ENCODE peak calls at places on chromosomes 3 and 15, in nine cellular contexts. T is sigmoid colon, H is endodermal cell, K is cardiac muscle cell, N is lower lobe of right lung, Z is body of pancreas, C is hepatocyte, B is left ventricle myocardium inferior, P is substantia nigra. U is an unnamed sample.

GRCh38 chr3:151011427-151011826 is 38.9 kb upstream of the CLRN1 start:
- DNase-seq in T (no peak), C (no peak), B (no peak), N (no peak), P (no peak), Z (no peak), K (peak), H (no peak), U (no peak)

GRCh38 chr15:60704129-60704528 is 225.2 kb upstream of the ICE2 start:
- DNase-seq in H (no peak), B (no peak), K (no peak), T (no peak), Z (no peak), P (no peak), C (no peak), N (no peak), U (peak)

GRCh38 chr15:60374209-60374608 is 23.6 kb downstream of the ANXA2 start:
- DNase-seq in H (no peak), B (no peak), P (no peak), K (no peak), N (no peak), Z (no peak), T (no peak), C (no peak), U (no peak)

GRCh38 chr3:124158174-124158812 is 166.4 kb upstream of the ROPN1 start:
- DNase-seq in B (no peak), T (no peak), K (no peak), C (peak), Z (no peak), N (no peak), P (no peak), H (peak), U (no peak)

GRCh38 chr3:153574445-153574844 is 412.4 kb downstream of the RAP2B start:
- DNase-seq in P (no peak), N (no peak), C (no peak), T (no peak), H (no peak), Z (no peak), B (no peak), K (peak), U (no peak)

GRCh38 chr3:72338942-72339749 is 509.1 kb downstream of the SHQ1 start:
- DNase-seq in H (no peak), C (peak), K (peak), T (no peak), N (no peak), B (peak), Z (peak), P (peak), U (no peak)

GRCh38 chr3:119559441-119559963 is at the start of gene CD80:
- DNase-seq in C (peak), B (peak), T (peak), P (peak), N (peak), H (peak), K (peak), Z (peak), U (peak)

GRCh38 chr3:56864090-56864489 is 62.3 kb upstream of the ARHGEF3 start:
- DNase-seq in N (no peak), H (no peak), P (no peak), C (no peak), B (no peak), Z (no peak), K (no peak), T (no peak), U (no peak)

GRCh38 chr15:80531388-80532184 is 127.4 kb downstream of the ARNT2 start:
- DNase-seq in N (no peak), C (no peak), T (no peak), Z (no peak), B (no peak), K (peak), H (no peak), P (no peak), U (no peak)

GRCh38 chr3:123652346-123652984 is 67.6 kb upstream of the HACD2 start:
- DNase-seq in T (peak), H (peak), Z (peak), P (peak), C (peak), N (peak), B (peak), K (peak), U (peak)

GRCh38 chr3:183310936-183311335 is 57.9 kb downstream of the B3GNT5 start:
- DNase-seq in Z (no peak), H (no peak), N (no peak), C (no peak), B (no peak), K (no peak), P (no peak), T (no peak), U (no peak)

GRCh38 chr3:36942632-36943248 is 2.1 kb downstream of the TRANK1 start:
- DNase-seq in P (no peak), Z (no peak), C (peak), H (peak), N (no peak), B (no peak), T (no peak), K (no peak), U (no peak)

GRCh38 chr3:150255416-150255815 is 152.7 kb upstream of the TSC22D2 start:
- DNase-seq in T (peak), K (no peak), C (no peak), N (no peak), P (peak), H (no peak), B (peak), Z (peak), U (no peak)

GRCh38 chr3:189799366-189799765 is 168.2 kb downstream of the TP63 start:
- DNase-seq in T (no peak), P (no peak), B (no peak), H (no peak), K (no peak), C (no peak), Z (no peak), N (no peak), U (no peak)

DNA sequence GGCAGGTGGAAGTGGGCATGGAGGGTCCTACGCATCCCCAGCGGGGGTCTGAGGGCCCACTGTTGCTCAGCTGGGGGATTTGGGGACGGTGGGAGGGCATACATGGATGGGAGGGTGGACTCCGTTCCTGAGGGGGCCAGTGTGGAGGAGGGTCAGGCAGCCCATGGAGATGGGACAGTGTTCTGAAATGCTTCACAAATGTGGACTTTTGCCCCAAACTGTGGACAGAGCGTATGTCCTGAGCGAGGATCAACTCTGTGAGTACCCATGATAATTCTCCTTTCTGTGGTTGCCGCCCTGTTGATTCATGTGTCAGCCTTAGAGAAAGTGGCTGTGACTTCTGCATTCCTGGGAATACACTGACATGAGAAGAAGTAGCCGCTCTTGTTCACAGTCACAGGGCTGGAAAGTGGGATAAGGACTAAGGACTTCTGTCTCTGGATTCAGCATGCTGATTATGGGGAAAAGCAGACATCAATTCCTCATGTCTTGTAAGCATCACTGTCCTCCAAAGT is 33.4 kb downstream of the SMAD3 start:
- DNase-seq in B (no peak), K (no peak), C (peak), T (no peak), N (no peak), Z (no peak), P (no peak), H (no peak), U (no peak)
- H3K27ac ChIP-seq in B (peak), K (peak), C (peak), T (peak), N (peak), Z (peak), P (no peak), H (no peak), U (peak)

GRCh38 chr3:16134173-16134928 is 40.1 kb upstream of the GALNT15 start:
- DNase-seq in P (no peak), N (no peak), T (no peak), K (peak), Z (no peak), B (no peak), C (no peak), H (no peak), U (no peak)

GRCh38 chr3:16140116-16140893 is 34.2 kb upstream of the GALNT15 start:
- DNase-seq in H (no peak), T (peak), N (no peak), Z (peak), C (peak), B (no peak), P (peak), K (peak), U (no peak)

GRCh38 chr3:16136042-16136441 is 38.4 kb upstream of the GALNT15 start:
- DNase-seq in H (no peak), T (no peak), Z (no peak), K (peak), N (no peak), C (no peak), B (no peak), P (no peak), U (no peak)

GRCh38 chr3:16137977-16138376 is 36.5 kb upstream of the GALNT15 start:
- DNase-seq in T (no peak), P (no peak), C (no peak), H (no peak), B (no peak), N (no peak), Z (no peak), K (no peak), U (no peak)

DNA sequence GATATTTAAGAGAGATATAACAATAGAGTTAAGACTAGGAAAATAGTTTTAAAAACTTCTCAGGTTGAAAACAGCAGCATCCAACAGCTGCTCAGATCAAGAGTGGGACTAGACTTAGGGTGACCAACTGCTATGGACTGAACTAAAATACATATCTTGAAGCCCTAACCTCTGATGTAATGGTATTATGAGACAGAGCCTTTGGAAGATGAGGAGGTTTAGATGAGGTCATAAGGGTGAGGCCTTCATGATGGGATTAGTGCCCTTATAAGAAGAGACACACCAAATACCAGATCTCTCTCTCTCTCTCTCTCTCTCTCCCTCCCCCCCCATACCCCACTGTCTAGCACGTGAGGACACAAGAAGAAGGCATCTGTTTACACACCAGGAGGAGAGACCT is 37.4 kb upstream of the GALNT15 start:
- DNase-seq in K (no peak), N (no peak), B (no peak), H (no peak), Z (no peak), T (no peak), C (no peak), P (no peak), U (no peak)
- H3K27ac ChIP-seq in K (no peak), N (peak), B (peak), H (no peak), Z (no peak), T (peak), C (no peak), P (no peak), U (no peak)

DNA sequence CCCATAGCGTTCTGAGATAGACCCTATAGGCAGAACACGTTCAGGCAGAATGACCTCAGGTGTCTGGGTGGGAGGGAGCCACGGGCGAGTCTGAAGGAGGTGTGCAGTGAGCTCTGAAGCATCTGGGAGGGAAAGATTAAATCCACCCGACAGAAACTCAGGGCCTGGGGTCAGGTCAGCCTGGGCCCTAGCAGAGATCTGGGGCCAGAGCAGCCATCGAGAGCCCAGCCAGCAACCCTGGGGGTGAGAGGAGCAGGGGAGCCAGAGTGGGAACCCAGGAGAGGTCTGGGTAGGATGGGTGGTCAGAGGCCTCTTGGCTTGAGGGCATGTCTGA is 22.1 kb downstream of the SNX33 start:
- DNase-seq in Z (no peak), T (no peak), P (no peak), H (no peak), C (no peak), B (no peak), N (no peak), K (no peak), U (no peak)
- H3K27ac ChIP-seq in Z (no peak), T (no peak), P (no peak), H (no peak), C (no peak), B (peak), N (no peak), K (no peak), U (no peak)

GRCh38 chr15:74907277-74907870 is 723 bp upstream of the FAM219B start:
- DNase-seq in P (peak), N (no peak), B (peak), K (peak), Z (peak), C (no peak), H (no peak), T (no peak), U (no peak)
- H3K27ac ChIP-seq in P (peak), N (peak), B (peak), K (peak), Z (peak), C (peak), H (no peak), T (peak), U (peak)

GRCh38 chr15:66630801-66631351 is 65.1 kb upstream of the LCTL start:
- DNase-seq in K (peak), N (no peak), H (peak), B (no peak), C (no peak), Z (no peak), P (no peak), T (no peak), U (no peak)

GRCh38 chr15:66628976-66629723 is 63.4 kb upstream of the LCTL start:
- DNase-seq in B (no peak), C (no peak), H (no peak), Z (no peak), N (peak), K (no peak), T (no peak), P (no peak), U (no peak)

GRCh38 chr15:66633346-66633745 is 67.5 kb upstream of the LCTL start:
- DNase-seq in Z (no peak), P (no peak), C (no peak), T (no peak), B (no peak), K (no peak), H (peak), N (no peak), U (no peak)

GRCh38 chr15:66631616-66632263 is 65.9 kb upstream of the LCTL start:
- DNase-seq in B (no peak), Z (no peak), N (no peak), P (no peak), C (no peak), K (peak), H (peak), T (no peak), U (no peak)

DNA sequence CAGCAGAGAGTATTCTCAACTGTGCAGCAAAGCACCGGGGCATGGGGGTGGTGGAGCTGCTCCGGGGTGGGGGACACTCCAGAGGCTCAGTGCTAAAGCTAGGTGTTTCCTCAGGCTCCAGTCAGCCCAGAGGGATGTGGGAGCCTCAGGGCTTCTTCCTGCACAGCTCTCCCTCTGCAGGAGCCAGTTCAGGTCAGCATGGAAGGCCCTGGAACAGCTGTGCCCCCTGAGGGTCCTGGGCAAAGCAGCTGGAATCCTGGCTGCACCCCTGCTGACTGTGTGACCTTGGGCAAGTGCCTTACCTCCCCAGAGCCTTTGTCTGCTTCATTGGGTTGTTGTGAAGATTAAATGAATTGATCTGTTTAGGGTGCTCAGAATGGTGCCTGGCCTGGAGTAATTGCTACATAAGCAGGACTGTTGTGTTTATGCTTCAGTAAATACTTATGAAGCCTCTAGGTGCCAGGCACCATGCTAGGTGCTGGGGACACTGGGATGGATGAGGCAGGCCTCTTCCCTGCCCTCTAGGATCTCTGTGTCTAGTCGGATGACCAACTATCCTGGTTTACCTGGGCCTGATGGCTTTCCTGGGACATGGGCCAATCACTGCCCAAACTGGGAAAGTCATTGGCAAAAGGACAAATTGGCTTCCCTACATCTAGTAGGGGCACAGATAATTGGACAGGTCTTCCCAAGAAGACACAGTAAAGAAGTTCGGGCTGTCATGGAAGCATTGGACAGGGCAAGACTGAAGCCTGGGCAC is 64.2 kb upstream of the LCTL start:
- DNase-seq in H (peak), P (no peak), C (no peak), B (no peak), T (no peak), Z (no peak), N (no peak), K (no peak), U (no peak)
- H3K27ac ChIP-seq in H (no peak), P (no peak), C (peak), B (peak), T (no peak), Z (no peak), N (peak), K (peak), U (no peak)

DNA sequence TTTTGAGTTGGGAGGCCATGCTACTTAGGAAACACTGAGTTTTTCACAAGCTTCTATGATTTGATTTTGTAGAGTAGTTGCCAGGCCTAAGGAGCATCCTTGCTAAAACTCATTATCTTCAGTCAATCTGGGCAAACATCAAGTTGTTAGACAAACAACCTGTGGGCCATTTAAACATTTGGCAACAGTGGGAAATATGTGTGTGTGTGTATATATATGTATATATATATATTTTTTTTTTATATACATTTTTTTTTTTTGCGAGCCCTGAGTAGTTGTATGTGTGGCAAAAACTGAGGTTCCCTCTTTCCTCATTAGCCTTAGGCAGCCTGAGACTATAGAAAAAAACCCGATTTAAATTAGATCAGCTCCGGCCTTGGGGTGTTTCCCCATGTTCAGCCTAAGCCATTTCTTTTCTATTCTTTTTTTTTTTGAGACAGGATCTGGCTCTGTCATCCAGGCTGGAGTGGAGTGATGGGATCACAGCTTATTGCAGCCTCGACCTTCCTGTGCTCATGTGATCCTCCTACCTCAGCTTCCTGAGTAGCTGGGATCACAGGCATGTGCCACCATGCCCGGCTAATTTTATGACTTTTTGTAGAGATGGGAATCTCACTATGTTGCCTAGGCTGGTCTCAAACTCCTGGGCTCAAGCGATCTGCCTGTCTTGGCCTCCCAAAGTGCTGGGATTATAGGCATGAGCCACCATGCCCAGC is 7.9 kb upstream of the PXK start:
- DNase-seq in B (no peak), P (no peak), K (no peak), N (no peak), C (no peak), Z (no peak), T (no peak), H (no peak), U (no peak)
- H3K27ac ChIP-seq in B (peak), P (no peak), K (peak), N (peak), C (no peak), Z (peak), T (peak), H (no peak), U (no peak)

GRCh38 chr3:27570421-27571106 is 86.4 kb upstream of the SLC4A7 start:
- DNase-seq in C (no peak), B (peak), H (no peak), K (no peak), P (no peak), Z (no peak), N (no peak), T (no peak), U (no peak)
- H3K27ac ChIP-seq in C (no peak), B (no peak), H (no peak), K (no peak), P (no peak), Z (no peak), N (no peak), T (peak), U (no peak)

DNA sequence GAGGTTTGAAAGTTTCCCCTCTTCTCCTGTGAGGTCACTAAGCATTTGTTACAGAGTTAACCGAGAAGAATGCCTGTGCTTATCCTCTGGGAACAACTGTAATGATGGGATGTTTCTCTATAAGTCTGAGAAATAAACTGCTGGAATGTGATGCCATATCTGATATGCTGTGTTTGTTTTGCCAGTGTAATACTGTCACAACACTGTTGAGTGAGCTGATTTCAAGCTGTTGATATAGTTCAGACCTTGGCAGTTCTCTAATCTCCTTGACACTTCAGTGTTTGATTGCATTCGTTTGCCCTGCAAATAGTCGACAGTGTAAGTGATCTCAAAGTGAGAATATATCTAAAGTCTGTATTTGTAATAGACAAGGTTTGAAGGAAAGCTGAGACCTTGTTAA is 73.3 kb downstream of the PTPRG start:
- DNase-seq in T (no peak), N (no peak), C (no peak), K (peak), B (no peak), Z (no peak), H (no peak), P (no peak), U (no peak)
- H3K27ac ChIP-seq in T (no peak), N (no peak), C (no peak), K (peak), B (peak), Z (no peak), H (no peak), P (no peak), U (no peak)